ENCODE peak calls at places on chromosomes 6 and 20, in eight cellular contexts. V is lower lobe of right lung, M is HCT116, E is neural progenitor cell, D is sigmoid colon, C is brain microvascular endothelial cell, N is A549, J is colonic mucosa. F is an unnamed sample.

GRCh38 chr20:45355209-45355608 is 7.0 kb upstream of the SDC4 start:
- DNase-seq in D (peak), C (peak), N (peak), E (no peak), M (no peak), J (no peak), V (no peak), F (no peak)

GRCh38 chr6:168533428-168533827 is 92.4 kb downstream of the SMOC2 start:
- DNase-seq in E (no peak), N (no peak), C (no peak), V (no peak), D (no peak), J (no peak), M (no peak), F (no peak)

GRCh38 chr6:30171677-30172471 is 8.5 kb downstream of the TRIM15 start:
- DNase-seq in E (peak), J (no peak), M (no peak), D (no peak), V (peak), C (peak), N (no peak), F (no peak)

GRCh38 chr6:23656826-23657225 is 469.2 kb upstream of the NRSN1 start:
- DNase-seq in V (no peak), D (no peak), M (no peak), C (no peak), J (no peak), N (no peak), E (peak), F (no peak)

GRCh38 chr6:144767066-144767465 is 481.9 kb downstream of the UTRN start:
- DNase-seq in J (no peak), E (no peak), N (no peak), V (no peak), C (no peak), D (no peak), M (no peak), F (no peak)

GRCh38 chr6:24824142-24824755 is 25.5 kb upstream of the ARMH2 start:
- DNase-seq in V (no peak), J (no peak), D (no peak), M (no peak), E (no peak), N (no peak), C (no peak), F (no peak)

GRCh38 chr6:170106906-170107525 is 183.9 kb downstream of the DLL1 start:
- DNase-seq in V (no peak), E (no peak), M (no peak), C (no peak), J (no peak), D (peak), N (no peak), F (peak)

GRCh38 chr20:63309261-63310071 is 16.5 kb downstream of the COL20A1 start:
- DNase-seq in C (no peak), D (no peak), M (no peak), N (peak), V (no peak), J (no peak), E (peak), F (peak)

GRCh38 chr20:25287631-25288290 is 39.9 kb downstream of the PYGB start:
- DNase-seq in C (no peak), V (peak), E (no peak), J (no peak), M (no peak), D (peak), N (no peak), F (peak)

GRCh38 chr20:57998981-57999464 is 229.4 kb downstream of the ANKRD60 start:
- DNase-seq in J (no peak), M (no peak), V (no peak), D (no peak), C (no peak), E (no peak), N (no peak), F (no peak)

GRCh38 chr20:6152777-6153176 is 29.9 kb upstream of the FERMT1 start:
- DNase-seq in E (no peak), C (no peak), D (no peak), M (no peak), J (no peak), V (no peak), N (no peak), F (no peak)

GRCh38 chr6:11869656-11870340 is 91.2 kb upstream of the ADTRP start:
- DNase-seq in N (no peak), V (no peak), C (no peak), D (no peak), E (no peak), M (no peak), J (no peak), F (peak)

GRCh38 chr20:17442588-17442987 is 88.6 kb downstream of the BFSP1 start:
- DNase-seq in E (peak), D (no peak), N (peak), V (no peak), J (no peak), M (peak), C (no peak), F (no peak)

GRCh38 chr6:144585217-144585814 is 300.2 kb downstream of the UTRN start:
- DNase-seq in V (no peak), D (no peak), N (peak), M (peak), E (peak), C (peak), J (no peak), F (no peak)

GRCh38 chr6:45590225-45590624 is 212.5 kb upstream of the SUPT3H start:
- DNase-seq in N (peak), M (no peak), V (no peak), J (no peak), D (no peak), E (no peak), C (peak), F (no peak)

GRCh38 chr6:165308926-165309731 is at the start of gene C6orf118:
- DNase-seq in J (no peak), M (no peak), C (peak), E (peak), V (peak), D (peak), N (peak), F (peak)

GRCh38 chr6:75422024-75422639 is 71.5 kb downstream of the FILIP1 start:
- DNase-seq in D (no peak), C (no peak), V (no peak), E (no peak), N (no peak), J (no peak), M (no peak), F (no peak)

GRCh38 chr6:147048930-147049329 is 155.3 kb upstream of the STXBP5 start:
- DNase-seq in M (no peak), V (no peak), N (no peak), C (no peak), D (no peak), J (no peak), E (no peak), F (no peak)

GRCh38 chr6:7500737-7501282 is 40.7 kb upstream of the DSP start:
- DNase-seq in J (no peak), V (no peak), D (no peak), M (no peak), E (no peak), N (no peak), C (no peak), F (no peak)

GRCh38 chr6:53603381-53604121 is 58.6 kb upstream of the GCLC start:
- DNase-seq in M (no peak), N (no peak), E (no peak), J (no peak), C (no peak), V (no peak), D (no peak), F (no peak)

GRCh38 chr6:150195996-150196417 is 53.2 kb downstream of the PPP1R14C start:
- DNase-seq in N (no peak), V (no peak), D (no peak), E (no peak), M (no peak), C (no peak), J (peak), F (no peak)

GRCh38 chr20:326645-327031 is 1.3 kb downstream of the SOX12 start:
- DNase-seq in E (peak), M (no peak), C (no peak), J (no peak), N (peak), V (peak), D (peak), F (no peak)

GRCh38 chr6:65711531-65711930 is 4.5 kb upstream of the EYS start:
- DNase-seq in E (no peak), M (no peak), N (no peak), V (no peak), D (no peak), C (no peak), J (no peak), F (no peak)

GRCh38 chr20:22343612-22344011 is 240.8 kb downstream of the FOXA2 start:
- DNase-seq in N (no peak), D (no peak), J (no peak), C (no peak), E (no peak), V (no peak), M (no peak), F (no peak)

GRCh38 chr6:25301358-25301757 is 22.2 kb downstream of the CARMIL1 start:
- DNase-seq in E (no peak), J (no peak), V (no peak), D (no peak), M (no peak), N (no peak), C (no peak), F (no peak)

GRCh38 chr20:41998539-41999341 is 380.6 kb upstream of the CHD6 start:
- DNase-seq in V (no peak), N (no peak), D (no peak), J (no peak), E (no peak), M (no peak), C (no peak), F (peak)

GRCh38 chr20:34350095-34350494 is 13.0 kb upstream of the ITCH start:
- DNase-seq in D (no peak), J (no peak), M (no peak), C (no peak), N (no peak), V (no peak), E (no peak), F (no peak)

GRCh38 chr20:34355427-34355826 is 7.6 kb upstream of the ITCH start:
- DNase-seq in E (no peak), V (no peak), D (no peak), J (no peak), C (no peak), N (no peak), M (no peak), F (no peak)
- H3K27ac ChIP-seq in E (no peak), V (no peak), D (no peak), J (no peak), C (no peak), N (no peak), M (no peak), F (no peak)

DNA sequence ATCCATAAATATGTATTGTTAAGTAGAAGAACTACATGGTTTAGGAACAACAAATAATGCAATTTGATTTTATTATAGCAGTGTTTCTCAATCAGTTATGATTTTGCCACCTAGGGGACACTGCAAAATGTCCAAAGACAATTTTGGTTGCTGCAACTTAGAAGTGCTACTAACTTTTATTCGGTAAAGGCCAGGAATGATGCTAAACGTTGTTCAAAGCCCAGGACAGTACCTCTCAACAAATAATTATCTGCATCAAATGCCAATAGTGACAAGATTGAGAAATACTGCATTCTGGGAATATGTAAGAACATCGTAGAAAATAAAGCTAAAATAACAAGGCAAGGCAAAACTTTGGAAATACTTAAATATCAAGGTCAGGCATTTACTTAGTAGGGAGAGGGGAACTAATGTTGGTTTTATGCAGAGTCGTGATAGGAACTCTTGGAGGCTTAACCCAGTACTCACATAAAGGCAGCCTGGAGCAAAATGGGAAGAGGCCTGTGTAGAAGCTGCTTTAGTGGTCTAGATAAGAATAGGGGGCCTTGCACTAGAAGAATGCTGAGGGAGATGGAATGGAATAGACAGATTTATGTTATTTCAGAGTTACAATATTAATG is 687.1 kb upstream of the CITED2 start:
- DNase-seq in D (no peak), V (no peak), C (no peak), J (no peak), E (no peak), M (no peak), N (no peak), F (no peak)
- H3K27ac ChIP-seq in D (peak), V (peak), C (peak), J (no peak), E (no peak), M (no peak), N (peak), F (no peak)

DNA sequence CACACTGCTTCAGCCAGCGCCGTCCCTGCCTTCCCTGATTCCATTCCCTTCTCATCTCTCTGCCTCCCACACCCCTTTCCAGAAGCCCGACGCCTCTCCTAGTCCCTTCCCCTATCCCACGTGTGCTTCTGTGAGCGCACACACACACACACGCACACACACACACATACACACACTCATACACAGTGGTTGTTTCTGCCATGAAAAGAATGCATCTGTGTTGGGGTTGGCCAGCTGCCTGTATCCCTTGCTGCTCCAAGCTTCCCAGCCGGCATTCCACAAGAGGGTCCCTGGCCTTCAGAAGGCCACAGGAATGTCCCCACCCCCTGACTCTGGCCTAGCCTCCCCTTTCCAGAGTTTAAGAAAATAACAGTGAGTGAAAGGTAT is 51.7 kb downstream of the MOCS1 start:
- DNase-seq in M (no peak), V (no peak), C (peak), D (peak), E (no peak), J (no peak), N (no peak), F (peak)
- H3K27ac ChIP-seq in M (no peak), V (peak), C (peak), D (peak), E (no peak), J (no peak), N (no peak), F (no peak)

GRCh38 chr6:89321131-89321530 is 6.0 kb upstream of the GABRR2 start:
- DNase-seq in C (no peak), V (no peak), N (no peak), E (no peak), J (no peak), D (no peak), M (no peak), F (no peak)
- H3K27ac ChIP-seq in C (no peak), V (no peak), N (no peak), E (no peak), J (no peak), D (no peak), M (no peak), F (no peak)

GRCh38 chr20:33664085-33664761 is 2.1 kb downstream of the C20orf144 start:
- DNase-seq in C (no peak), M (no peak), J (no peak), E (no peak), V (no peak), D (peak), N (no peak), F (no peak)
- H3K27ac ChIP-seq in C (peak), M (peak), J (peak), E (no peak), V (peak), D (peak), N (peak), F (peak)

DNA sequence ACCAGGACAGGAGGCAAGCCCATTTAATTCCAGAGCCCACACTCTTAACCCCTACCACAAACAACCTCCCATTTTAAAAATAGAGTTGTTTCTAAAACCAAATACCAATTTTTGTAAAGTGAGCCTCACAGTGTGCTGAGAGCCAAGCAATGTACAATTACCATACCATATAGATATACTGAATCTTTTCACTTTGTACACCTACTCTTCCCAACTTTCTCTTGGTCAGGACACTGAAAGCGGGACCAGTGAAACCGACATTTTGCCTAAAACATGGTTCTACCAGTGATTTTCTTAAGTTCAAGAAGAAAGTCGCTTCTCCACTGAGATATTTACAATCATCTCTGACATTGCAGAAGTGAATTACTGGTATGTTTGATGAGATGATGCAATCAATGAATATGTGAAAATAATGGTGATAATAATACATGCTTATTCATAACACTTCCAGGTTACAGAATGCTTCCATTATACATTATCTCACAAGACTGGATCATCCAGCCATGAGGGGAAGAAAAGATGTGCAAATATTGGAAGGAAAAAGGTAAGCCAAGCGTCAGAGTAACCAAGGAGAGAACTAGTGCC is 74.1 kb downstream of the HIVEP2 start:
- DNase-seq in E (no peak), D (no peak), J (no peak), C (no peak), V (no peak), M (no peak), N (no peak), F (no peak)
- H3K27ac ChIP-seq in E (no peak), D (no peak), J (no peak), C (peak), V (no peak), M (no peak), N (no peak), F (no peak)

DNA sequence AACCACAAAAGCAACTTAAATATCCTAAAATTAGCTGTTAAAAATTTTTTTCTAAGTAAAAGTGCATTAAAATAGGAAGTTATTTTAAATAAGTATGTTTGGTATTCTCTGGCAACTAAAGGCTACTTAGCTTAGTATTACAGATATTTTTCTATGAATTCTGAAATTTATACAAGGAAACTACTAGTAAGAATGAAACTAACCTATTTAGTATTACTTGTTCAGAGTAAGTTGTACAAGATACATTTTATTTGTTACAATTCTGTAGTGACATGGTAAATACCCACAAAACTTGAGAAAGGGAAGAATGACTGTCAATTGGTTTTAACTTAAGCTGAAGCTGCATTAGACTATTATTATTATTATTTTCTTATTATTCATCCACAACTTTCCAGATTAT is 6.5 kb downstream of the PHIP start:
- DNase-seq in V (no peak), J (no peak), D (no peak), M (no peak), C (no peak), N (no peak), E (no peak), F (no peak)
- H3K27ac ChIP-seq in V (no peak), J (no peak), D (no peak), M (no peak), C (no peak), N (no peak), E (no peak), F (no peak)

DNA sequence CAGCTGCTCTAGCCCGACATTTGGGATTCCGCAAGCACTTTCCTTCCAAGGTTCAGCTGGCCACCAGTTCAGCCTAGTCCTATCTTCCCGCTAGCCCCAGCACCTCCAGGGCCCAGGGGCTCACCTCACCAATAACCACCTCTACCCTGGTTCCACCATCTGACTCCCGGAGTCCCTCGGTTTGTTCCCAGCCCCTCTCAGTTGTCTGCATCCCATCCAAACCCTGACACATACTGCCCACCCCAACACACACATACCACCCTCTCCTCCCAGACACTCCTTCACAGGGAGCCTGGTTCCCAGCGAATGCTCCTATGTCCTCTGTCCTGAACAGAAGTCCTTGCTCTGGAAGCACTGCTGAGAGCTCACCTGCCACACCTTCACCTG is 418 bp downstream of the TNXB start:
- DNase-seq in C (no peak), V (no peak), J (no peak), M (no peak), D (no peak), E (no peak), N (no peak), F (no peak)
- H3K27ac ChIP-seq in C (no peak), V (peak), J (peak), M (no peak), D (peak), E (no peak), N (peak), F (peak)

GRCh38 chr6:98137391-98137790 is 697.0 kb upstream of the POU3F2 start:
- DNase-seq in M (no peak), E (peak), C (no peak), V (no peak), D (no peak), J (no peak), N (no peak), F (no peak)

DNA sequence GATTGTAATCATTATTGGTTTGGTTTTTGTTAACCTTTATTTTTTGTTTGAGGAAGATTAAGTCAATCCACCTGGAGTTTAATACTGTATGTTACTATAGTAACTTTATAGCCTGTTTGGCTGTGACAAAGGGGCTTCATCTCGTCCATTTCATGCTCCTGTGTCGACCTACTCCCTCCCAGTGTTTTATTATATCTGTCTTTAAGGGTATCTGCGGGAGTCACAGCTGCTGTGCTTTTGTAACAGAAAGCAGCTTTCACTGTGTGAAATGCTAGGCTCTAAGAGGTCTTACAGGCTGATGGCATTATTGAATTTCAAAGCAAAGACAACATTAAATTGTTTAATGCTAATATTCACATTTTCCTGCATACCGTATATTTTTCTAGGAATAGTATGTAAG is 698.0 kb upstream of the POU3F2 start:
- DNase-seq in E (peak), C (no peak), M (no peak), V (no peak), D (no peak), J (no peak), N (no peak), F (no peak)
- H3K27ac ChIP-seq in E (peak), C (no peak), M (no peak), V (no peak), D (no peak), J (no peak), N (no peak), F (no peak)

DNA sequence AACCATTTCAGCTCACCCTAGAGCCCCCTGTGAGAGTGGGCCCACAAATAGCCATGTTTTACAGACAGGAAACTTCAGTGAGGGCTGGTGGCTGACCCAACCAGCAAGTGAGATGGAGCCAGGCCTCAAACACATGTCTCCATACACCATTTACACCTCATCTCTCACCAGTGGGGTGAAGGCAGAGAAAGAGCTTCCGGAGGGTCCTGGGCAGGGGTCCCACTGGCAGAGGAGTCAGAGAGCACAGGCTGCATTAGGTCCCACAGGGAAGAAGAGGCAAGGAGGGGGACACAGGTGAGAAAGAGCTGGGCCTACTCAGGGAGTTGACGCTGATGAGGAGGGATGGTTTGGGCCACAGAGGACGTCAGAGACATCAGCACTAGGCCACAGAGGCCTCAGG is 172.6 kb downstream of the VEGFA start:
- DNase-seq in M (no peak), N (no peak), E (no peak), C (no peak), D (peak), J (no peak), V (no peak), F (no peak)
- H3K27ac ChIP-seq in M (no peak), N (no peak), E (no peak), C (no peak), D (no peak), J (no peak), V (no peak), F (no peak)

F was measured in right cardiac atrium.